ENCODE peak calls at places on chromosomes 2 and 18, in six cellular contexts. C is uterus, T is esophagus squamous epithelium, H is H9, W is tibial artery, G is IMR-90. E is an unnamed sample.

GRCh38 chr18:63970803-63971191 is 916 bp downstream of the SERPINB8 start:
- DNase-seq in T (no peak), C (no peak), G (peak; percentile 21), H (peak; percentile 67), W (peak; percentile 75), E (peak; percentile 53)

GRCh38 chr2:10217499-10217861 is 85.2 kb upstream of the HPCAL1 start:
- DNase-seq in T (no peak), W (no peak), C (no peak), H (no peak), G (no peak), E (no peak)

GRCh38 chr18:24538421-24539264 is 78.2 kb downstream of the HRH4 start:
- DNase-seq in H (no peak), C (no peak), T (no peak), G (no peak), W (no peak), E (no peak)

GRCh38 chr2:79596403-79596802 is 83.6 kb downstream of the CTNNA2 start:
- DNase-seq in T (no peak), H (no peak), G (no peak), C (no peak), W (no peak), E (no peak)

GRCh38 chr18:73597832-73598615 is 549.6 kb downstream of the FBXO15 start:
- DNase-seq in C (no peak), G (no peak), T (no peak), W (no peak), H (peak; percentile 71), E (no peak)

GRCh38 chr2:185306119-185306518 is 432.5 kb upstream of the FSIP2 start:
- DNase-seq in W (no peak), C (no peak), H (no peak), G (no peak), T (no peak), E (no peak)

GRCh38 chr18:61334491-61334850 is 1.2 kb downstream of the CDH20 start:
- DNase-seq in H (peak; percentile 34), W (no peak), C (no peak), T (no peak), G (no peak), E (no peak)

GRCh38 chr2:107020386-107020785 is 134.4 kb upstream of the ST6GAL2 start:
- DNase-seq in W (no peak), H (no peak), G (no peak), T (no peak), C (no peak), E (no peak)

GRCh38 chr18:61892683-61893303 is at the start of gene RNF152:
- DNase-seq in T (no peak), G (peak; percentile 25), H (peak; percentile 70), C (peak; percentile 66), W (peak; percentile 79), E (peak; percentile 44)

DNA sequence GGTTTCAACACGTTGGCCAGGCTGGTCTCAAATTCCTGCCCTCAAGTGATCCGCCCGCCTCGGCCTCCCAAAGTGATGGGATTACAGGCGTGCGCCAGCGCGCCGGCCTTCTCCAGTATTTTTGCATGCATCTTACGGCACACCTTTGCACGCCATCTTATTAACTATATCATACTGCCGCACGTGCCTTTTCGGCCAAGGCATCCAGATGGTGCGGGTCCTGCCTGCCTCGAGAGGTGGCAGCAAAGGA is 759 bp upstream of the ING5 start:
- DNase-seq in G (peak; percentile 73), C (no peak), W (no peak), T (peak; percentile 59), H (peak; percentile 93), E (no peak)
- TF ChIP-seq CTCF in G (peak; percentile 46), C (peak; percentile 65), W (peak; percentile 46), T (no peak), H (peak; percentile 49), E (no peak)

GRCh38 chr2:1594281-1595171 is 149.8 kb downstream of the PXDN start:
- DNase-seq in G (no peak), C (no peak), H (peak; percentile 38), W (peak; percentile 54), T (no peak), E (no peak)

GRCh38 chr2:1598041-1598710 is 146.1 kb downstream of the PXDN start:
- DNase-seq in G (no peak), T (no peak), C (no peak), H (peak; percentile 19), W (peak; percentile 55), E (no peak)

GRCh38 chr2:1591978-1592907 is 152.1 kb downstream of the PXDN start:
- DNase-seq in C (peak; percentile 79), H (peak; percentile 91), T (no peak), G (peak; percentile 77), W (peak; percentile 94), E (peak; percentile 76)

GRCh38 chr2:1593371-1594205 is 150.7 kb downstream of the PXDN start:
- DNase-seq in W (peak; percentile 65), G (peak; percentile 89), H (peak; percentile 45), C (no peak), T (no peak), E (no peak)

GRCh38 chr2:1595274-1595673 is 149.0 kb downstream of the PXDN start:
- DNase-seq in C (no peak), W (no peak), H (peak; percentile 15), G (no peak), T (no peak), E (no peak)
- H3K4me1 ChIP-seq in C (no peaks in the 10 kb centered on the region), W (peaks cover 13% of the 10 kb centered on the region), H (peaks cover 3% of the 10 kb centered on the region), G (peaks cover 27% of the 10 kb centered on the region), T (peaks cover 39% of the 10 kb centered on the region), E (peaks cover 18% of the 10 kb centered on the region)

DNA sequence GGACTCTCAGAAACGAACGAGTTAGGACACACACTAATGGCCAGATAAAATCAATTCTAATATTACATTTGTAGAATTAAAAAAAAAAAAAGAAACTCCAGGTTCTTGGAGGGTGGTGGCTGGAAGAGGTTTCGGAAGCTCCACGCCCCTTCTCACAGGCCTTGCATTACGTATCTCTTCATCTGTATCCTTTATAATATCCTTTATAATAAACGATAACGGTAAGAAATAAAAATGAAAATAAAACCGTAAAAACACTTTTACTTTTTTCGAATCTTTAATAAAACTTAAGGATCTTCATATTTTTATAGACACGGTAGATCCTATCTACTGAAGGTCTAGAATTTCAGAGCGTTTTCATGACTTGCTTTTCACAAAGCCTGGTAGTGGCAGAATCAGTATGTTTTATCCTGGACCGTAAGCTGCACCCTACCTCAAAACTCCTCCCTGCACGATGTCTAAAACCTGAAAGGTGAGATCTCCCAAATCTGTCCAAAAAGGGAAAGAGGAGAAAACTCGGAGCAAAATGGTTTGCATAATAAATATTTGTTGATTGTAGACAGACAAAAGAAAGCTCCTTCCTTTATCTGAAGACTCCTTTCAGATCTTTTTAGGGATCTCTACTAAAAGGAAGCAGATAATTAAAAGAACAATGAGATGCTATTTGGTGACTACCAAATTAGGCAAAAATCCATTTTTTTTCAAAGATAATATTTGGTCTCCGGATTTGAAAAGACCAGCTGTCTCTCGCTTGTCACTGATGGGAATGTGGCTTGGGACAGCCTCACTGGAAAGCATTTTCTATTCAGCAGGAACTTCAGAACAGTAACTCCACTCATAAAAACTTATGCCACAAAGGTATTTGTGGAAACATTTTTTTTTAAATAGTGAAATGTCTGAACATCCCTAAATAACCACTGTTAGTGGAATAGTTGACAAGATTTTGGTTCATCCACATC is 2.0 kb upstream of the CXCR4 start:
- DNase-seq in W (no peak), T (no peak), G (no peak), H (no peak), C (no peak), E (no peak)
- H3K27me3 ChIP-seq in W (peaks cover 60% of the 10 kb centered on the region), T (peaks cover 92% of the 10 kb centered on the region), G (peaks cover 60% of the 10 kb centered on the region), H (peaks cover 16% of the 10 kb centered on the region), C (no peaks in the 10 kb centered on the region), E (peaks cover 82% of the 10 kb centered on the region)

DNA sequence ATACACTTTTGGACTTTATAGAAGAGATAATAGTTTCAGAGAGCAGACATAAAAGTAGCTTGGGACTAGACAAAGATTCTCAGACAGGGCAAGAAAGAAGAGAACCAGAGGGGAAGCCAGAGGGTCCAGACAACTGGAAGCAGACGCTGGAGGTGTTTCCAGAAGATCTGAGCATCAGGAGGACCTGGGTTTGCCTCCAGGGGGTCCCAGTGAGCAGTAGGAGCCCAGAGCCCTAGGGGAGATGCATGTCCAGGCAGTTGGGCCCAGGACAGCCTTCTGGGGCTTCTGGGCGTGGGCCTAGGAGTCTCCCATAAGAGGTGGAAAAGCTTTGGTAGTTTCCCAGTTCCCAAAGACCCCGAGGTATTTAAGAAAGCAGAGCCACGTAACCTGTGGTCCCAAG is 251.2 kb upstream of the ID2 start:
- DNase-seq in T (no peak), G (no peak), W (no peak), C (no peak), H (no peak), E (no peak)
- TF ChIP-seq CTCF in T (no peak), G (no peak), W (no peak), C (no peak), H (no peak), E (no peak)

GRCh38 chr2:150620860-150621259 is 133.4 kb upstream of the RND3 start:
- DNase-seq in H (no peak), T (no peak), W (no peak), G (peak; percentile 51), C (no peak), E (no peak)

GRCh38 chr2:150620371-150620770 is 132.9 kb upstream of the RND3 start:
- DNase-seq in W (no peak), T (no peak), H (no peak), G (no peak), C (no peak), E (no peak)

GRCh38 chr2:150619607-150620330 is 132.3 kb upstream of the RND3 start:
- DNase-seq in H (no peak), T (no peak), G (peak; percentile 78), W (no peak), C (no peak), E (no peak)

GRCh38 chr2:150624001-150624401 is 136.5 kb upstream of the RND3 start:
- DNase-seq in H (no peak), C (no peak), T (no peak), G (no peak), W (no peak), E (no peak)

DNA sequence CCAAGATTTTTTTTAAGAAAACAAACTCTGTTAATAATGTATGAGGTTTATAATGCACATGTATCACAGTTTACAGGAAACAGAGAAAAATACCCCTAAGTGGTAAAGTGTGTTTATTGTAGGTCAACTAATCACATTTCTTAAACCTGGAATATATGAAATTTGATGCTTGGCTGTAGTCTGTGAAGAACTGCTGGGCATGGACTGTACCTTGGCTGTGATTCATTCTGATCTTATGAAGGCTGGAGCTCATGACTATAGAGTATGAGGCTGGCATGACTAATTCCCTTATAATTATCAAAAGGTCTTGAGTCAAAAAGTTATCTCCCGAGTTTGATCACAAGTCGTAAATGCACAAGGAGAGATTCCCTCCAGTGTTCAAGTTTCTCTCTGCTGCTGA is 134.3 kb upstream of the RND3 start:
- DNase-seq in W (no peak), H (no peak), G (peak; percentile 92), T (no peak), C (no peak), E (no peak)
- H3K4me1 ChIP-seq in W (peaks cover 21% of the 10 kb centered on the region), H (no peaks in the 10 kb centered on the region), G (peaks cover 13% of the 10 kb centered on the region), T (peaks cover 16% of the 10 kb centered on the region), C (peaks cover 5% of the 10 kb centered on the region), E (peaks cover 34% of the 10 kb centered on the region)

DNA sequence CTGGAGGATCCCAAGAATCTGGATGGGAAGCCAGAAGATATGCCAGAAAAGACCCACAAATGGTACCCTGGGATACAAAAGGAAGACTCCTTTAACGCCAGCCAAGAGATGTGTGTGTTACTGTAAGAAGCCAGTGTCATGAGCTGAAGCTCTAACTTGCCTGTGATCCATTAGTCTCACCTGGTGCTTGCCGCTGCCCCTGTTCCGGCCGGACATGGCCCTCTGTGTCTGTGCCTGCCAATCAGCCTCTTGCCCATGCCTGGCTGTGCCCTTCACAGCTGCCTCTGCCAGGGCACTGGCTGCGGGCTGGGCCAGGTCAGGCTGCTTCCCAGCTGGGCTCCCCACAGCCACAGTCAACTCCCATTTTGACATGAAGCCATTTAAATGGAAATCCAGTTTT is 55.4 kb downstream of the POU3F3 start:
- DNase-seq in W (no peak), H (no peak), T (no peak), C (no peak), G (no peak), E (no peak)
- H3K27me3 ChIP-seq in W (no peaks in the 10 kb centered on the region), H (no peaks in the 10 kb centered on the region), T (peaks cover 4% of the 10 kb centered on the region), C (no peaks in the 10 kb centered on the region), G (no peaks in the 10 kb centered on the region), E (no peaks in the 10 kb centered on the region)

E was measured in heart right ventricle.